ENCODE peak calls at places on chromosomes 3 and 15, in nine cellular contexts. P, G, Y, O, D, E, R, T and M are unnamed samples.

GRCh38 chr3:193826126-193826795 is 233.3 kb downstream of the OPA1 start:
- DNase-seq in D (no peak), R (no peak), G (no peak), O (no peak), E (no peak), T (peak), Y (no peak), P (peak), M (no peak)

GRCh38 chr15:73753250-73754130 is at the start of gene INSYN1:
- DNase-seq in Y (peak), G (no peak), T (no peak), P (peak), E (peak), O (no peak), R (no peak), D (peak), M (no peak)

GRCh38 chr3:108608750-108609149 is 19.2 kb downstream of the DZIP3 start:
- DNase-seq in T (no peak), O (no peak), Y (no peak), G (no peak), E (no peak), P (no peak), D (no peak), R (no peak), M (no peak)

GRCh38 chr15:92915766-92916435 is 15.8 kb downstream of the CHD2 start:
- DNase-seq in G (no peak), T (no peak), R (no peak), D (no peak), O (no peak), P (no peak), E (no peak), Y (no peak), M (no peak)

GRCh38 chr15:28125673-28126651 is 26.8 kb upstream of the OCA2 start:
- DNase-seq in Y (peak), E (no peak), P (peak), T (peak), G (no peak), O (no peak), D (no peak), R (no peak), M (no peak)

GRCh38 chr3:59192473-59192872 is 142.6 kb upstream of the CFAP20DC start:
- DNase-seq in T (no peak), Y (no peak), R (no peak), O (no peak), D (no peak), P (peak), G (peak), E (no peak), M (no peak)

GRCh38 chr3:13349823-13350222 is 70.3 kb downstream of the NUP210 start:
- DNase-seq in G (no peak), T (no peak), E (no peak), O (no peak), R (no peak), P (no peak), D (no peak), Y (peak), M (no peak)

GRCh38 chr3:170712798-170713197 is 126.9 kb upstream of the SLC7A14 start:
- DNase-seq in O (no peak), R (no peak), P (no peak), D (no peak), T (no peak), E (no peak), Y (no peak), G (no peak), M (no peak)

GRCh38 chr15:86915811-86916331 is 836.2 kb downstream of the AGBL1 start:
- DNase-seq in G (no peak), T (peak), P (peak), E (peak), Y (peak), R (no peak), O (no peak), D (no peak), M (no peak)

GRCh38 chr15:85501574-85501973 is 121.2 kb downstream of the AKAP13 start:
- DNase-seq in G (no peak), R (no peak), E (no peak), D (no peak), Y (no peak), T (no peak), P (peak), O (no peak), M (no peak)

GRCh38 chr15:85507114-85507513 is 126.7 kb downstream of the AKAP13 start:
- DNase-seq in D (no peak), O (no peak), Y (no peak), P (no peak), R (no peak), E (no peak), T (no peak), G (no peak), M (no peak)

GRCh38 chr15:85500729-85501128 is 120.3 kb downstream of the AKAP13 start:
- DNase-seq in O (no peak), P (no peak), R (no peak), G (no peak), Y (peak), T (no peak), D (no peak), E (no peak), M (no peak)

GRCh38 chr15:85503151-85503797 is 122.9 kb downstream of the AKAP13 start:
- DNase-seq in Y (no peak), T (no peak), D (no peak), O (no peak), G (no peak), R (no peak), E (no peak), P (no peak), M (no peak)

GRCh38 chr15:85504739-85505676 is 124.6 kb downstream of the AKAP13 start:
- DNase-seq in G (no peak), O (no peak), T (peak), Y (peak), D (no peak), P (peak), R (no peak), E (peak), M (peak)
- TF ChIP-seq CTCF in G (peak), O (peak), T (peak), Y (peak), D (peak), P (peak), R (peak), E (peak), M (peak)

GRCh38 chr15:39549912-39550311 is 31.0 kb upstream of the THBS1 start:
- DNase-seq in Y (no peak), R (no peak), E (no peak), O (no peak), D (no peak), T (peak), P (no peak), G (no peak), M (no peak)
- TF ChIP-seq CTCF in Y (no peak), R (no peak), E (no peak), O (no peak), D (no peak), T (no peak), P (no peak), G (no peak), M (no peak)

DNA sequence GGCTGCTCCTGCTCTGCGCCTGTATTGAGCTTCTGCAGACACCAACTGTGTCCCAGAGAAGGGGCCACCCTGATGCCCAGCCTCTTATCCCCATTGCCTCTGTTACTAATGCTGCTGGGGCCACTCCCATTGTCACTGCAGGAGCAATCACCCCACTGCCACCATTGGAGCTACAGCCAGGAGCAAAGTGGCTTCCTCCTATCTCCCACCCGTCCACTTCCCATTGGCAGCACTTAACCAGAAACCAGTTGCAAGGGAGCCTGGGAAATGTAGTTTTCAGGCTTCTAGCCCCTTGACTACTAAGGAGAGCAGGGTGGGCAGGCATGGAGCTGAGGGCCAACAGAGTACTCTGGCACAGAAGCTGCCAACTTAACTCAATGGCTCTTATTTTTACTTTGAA is 55.9 kb upstream of the KLF13 start:
- DNase-seq in G (no peak), P (no peak), E (peak), D (peak), R (no peak), Y (peak), O (peak), T (no peak), M (no peak)
- TF ChIP-seq CTCF in G (no peak), P (no peak), E (no peak), D (no peak), R (no peak), Y (no peak), O (no peak), T (no peak), M (no peak)

GRCh38 chr15:91874992-91875651 is 21.6 kb downstream of the SLCO3A1 start:
- DNase-seq in P (no peak), Y (peak), O (no peak), G (no peak), D (no peak), R (no peak), T (no peak), E (peak), M (no peak)
- TF ChIP-seq CTCF in P (no peak), Y (no peak), O (no peak), G (no peak), D (no peak), R (no peak), T (no peak), E (no peak), M (no peak)

GRCh38 chr3:195270350-195271115 is 426 bp downstream of the XXYLT1 start:
- DNase-seq in T (peak), D (peak), P (peak), Y (peak), O (no peak), E (peak), G (no peak), R (peak), M (peak)
- TF ChIP-seq CTCF in T (peak), D (no peak), P (no peak), Y (peak), O (peak), E (no peak), G (peak), R (peak), M (peak)

DNA sequence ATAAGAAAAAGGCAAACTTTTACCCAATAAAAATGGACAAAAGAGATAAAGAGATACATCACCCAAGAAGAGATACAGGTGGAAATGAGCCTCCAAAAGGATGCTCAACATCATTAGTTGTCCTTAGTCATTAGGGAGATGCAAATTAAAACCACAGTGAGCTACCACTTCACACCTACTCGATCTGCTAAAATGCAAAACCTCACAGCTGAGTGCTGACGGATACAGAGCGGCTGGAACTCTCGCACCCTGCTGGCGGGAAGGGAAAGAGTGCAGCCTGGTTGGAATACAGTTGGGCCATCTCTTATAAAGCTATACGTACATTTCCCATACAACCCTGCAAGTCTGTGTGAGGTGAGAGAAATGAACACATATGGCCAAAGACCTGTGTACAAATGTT is 78.5 kb upstream of the PRR20G start:
- DNase-seq in O (no peak), G (no peak), D (no peak), T (no peak), P (no peak), E (no peak), R (no peak), Y (peak), M (no peak)
- TF ChIP-seq CTCF in O (no peak), G (no peak), D (no peak), T (no peak), P (no peak), E (no peak), R (no peak), Y (peak), M (no peak)

DNA sequence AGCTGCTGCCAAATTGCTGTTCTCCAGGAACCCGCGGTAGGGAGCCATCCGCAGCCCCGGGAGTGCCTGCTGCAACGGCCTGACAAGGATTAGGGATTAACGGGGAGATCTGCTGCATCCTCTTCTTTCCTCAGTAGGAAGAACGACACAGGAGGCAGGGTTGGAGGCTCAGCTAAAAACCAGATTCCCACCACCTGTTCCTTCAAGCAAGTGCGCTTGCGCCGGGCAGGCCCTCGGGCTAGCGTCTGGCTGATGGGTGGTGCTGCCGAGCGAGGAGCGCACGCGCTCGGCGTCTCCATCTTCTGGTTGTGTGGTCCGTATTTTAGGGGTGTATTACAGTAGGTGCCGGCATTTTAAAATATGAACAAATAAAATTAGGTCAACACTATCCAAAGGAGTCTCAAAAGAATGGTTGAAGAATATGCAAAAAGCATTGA is 25.4 kb upstream of the SLC25A26 start:
- DNase-seq in T (no peak), D (peak), O (no peak), P (peak), Y (peak), G (peak), R (peak), E (peak), M (no peak)
- TF ChIP-seq CTCF in T (no peak), D (no peak), O (no peak), P (peak), Y (peak), G (peak), R (no peak), E (no peak), M (no peak)

DNA sequence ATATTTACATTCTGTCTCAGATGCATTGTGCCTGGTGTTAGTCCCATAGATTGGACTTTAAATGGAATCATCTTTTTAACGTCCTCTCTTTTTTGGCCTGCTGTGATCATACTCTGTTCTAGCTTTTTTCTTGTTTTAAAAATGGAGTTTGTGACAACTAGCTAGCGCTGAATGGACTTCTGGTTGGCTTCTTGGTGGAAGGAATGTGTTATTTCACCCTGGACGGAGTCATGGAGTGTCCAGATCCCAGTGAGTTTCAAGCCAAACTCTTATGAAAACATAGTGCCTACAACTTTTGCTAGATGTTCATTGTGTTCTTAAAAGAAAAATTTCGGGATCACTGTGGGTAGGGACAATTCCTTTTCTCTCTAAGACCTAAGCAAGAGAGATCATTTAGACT is 192.6 kb downstream of the TCF12 start:
- DNase-seq in E (no peak), D (no peak), Y (no peak), T (no peak), G (no peak), O (no peak), P (no peak), R (no peak), M (no peak)
- TF ChIP-seq CTCF in E (no peak), D (no peak), Y (peak), T (no peak), G (peak), O (no peak), P (peak), R (no peak), M (no peak)